ENCODE peak calls at places on chromosome 12, in seven cellular contexts. One of them, this sample, is unnamed.
A peak's percentile ranks its signal among the peaks of the same experiment; 100 is the strongest.

GRCh38 chr12:49825971-49826421 is 2.2 kb downstream of the NCKAP5L start:
- DNase-seq in uterus: no peak
- DNase-seq in heart left ventricle: no peak
- DNase-seq in CD4-positive, CD25-positive, alpha-beta regulatory T cell: no peak
- DNase-seq in heart right ventricle: no peak
- DNase-seq in tibial artery: no peak
- DNase-seq in cardiac muscle cell: no peak
- DNase-seq in this sample: no peak

GRCh38 chr12:43692064-43692463 is 66.5 kb downstream of the PUS7L start:
- DNase-seq in CD4-positive, CD25-positive, alpha-beta regulatory T cell: no peak
- DNase-seq in heart left ventricle: no peak
- DNase-seq in uterus: no peak
- DNase-seq in heart right ventricle: no peak
- DNase-seq in cardiac muscle cell: no peak
- DNase-seq in tibial artery: no peak
- DNase-seq in this sample: no peak

GRCh38 chr12:82687020-82687951 is 580 bp downstream of the TMTC2 start:
- DNase-seq in cardiac muscle cell: peak; percentile 73
- DNase-seq in heart right ventricle: peak; percentile 23
- DNase-seq in heart left ventricle: peak; percentile 35
- DNase-seq in tibial artery: peak; percentile 58
- DNase-seq in uterus: peak; percentile 33
- DNase-seq in CD4-positive, CD25-positive, alpha-beta regulatory T cell: peak; percentile 79
- DNase-seq in this sample: peak; percentile 42

GRCh38 chr12:15200703-15201102 is 20.5 kb downstream of the RERG start:
- DNase-seq in heart left ventricle: no peak
- DNase-seq in uterus: no peak
- DNase-seq in tibial artery: no peak
- DNase-seq in CD4-positive, CD25-positive, alpha-beta regulatory T cell: no peak
- DNase-seq in heart right ventricle: no peak
- DNase-seq in cardiac muscle cell: no peak
- DNase-seq in this sample: no peak

GRCh38 chr12:122081108-122081696 is 2.6 kb downstream of the MLXIP start:
- DNase-seq in tibial artery: no peak
- DNase-seq in CD4-positive, CD25-positive, alpha-beta regulatory T cell: no peak
- DNase-seq in heart right ventricle: no peak
- DNase-seq in heart left ventricle: no peak
- DNase-seq in cardiac muscle cell: no peak
- DNase-seq in uterus: peak; percentile 36
- DNase-seq in this sample: no peak

GRCh38 chr12:124295431-124296058 is 652 bp downstream of the RFLNA start:
- DNase-seq in heart right ventricle: no peak
- DNase-seq in CD4-positive, CD25-positive, alpha-beta regulatory T cell: no peak
- DNase-seq in uterus: no peak
- DNase-seq in cardiac muscle cell: no peak
- DNase-seq in tibial artery: no peak
- DNase-seq in heart left ventricle: no peak
- DNase-seq in this sample: no peak

GRCh38 chr12:21650997-21651396 is 6.6 kb downstream of the LDHB start:
- DNase-seq in heart right ventricle: no peak
- DNase-seq in tibial artery: no peak
- DNase-seq in uterus: no peak
- DNase-seq in cardiac muscle cell: no peak
- DNase-seq in heart left ventricle: no peak
- DNase-seq in CD4-positive, CD25-positive, alpha-beta regulatory T cell: no peak
- DNase-seq in this sample: no peak

GRCh38 chr12:124125472-124125871 is 152.5 kb downstream of the ZNF664 start:
- DNase-seq in uterus: no peak
- DNase-seq in tibial artery: no peak
- DNase-seq in CD4-positive, CD25-positive, alpha-beta regulatory T cell: no peak
- DNase-seq in heart left ventricle: no peak
- DNase-seq in heart right ventricle: no peak
- DNase-seq in cardiac muscle cell: no peak
- DNase-seq in this sample: no peak

GRCh38 chr12:110563702-110564470 is 19.2 kb downstream of the PPTC7 start:
- DNase-seq in heart left ventricle: no peak
- DNase-seq in cardiac muscle cell: peak; percentile 48
- DNase-seq in CD4-positive, CD25-positive, alpha-beta regulatory T cell: no peak
- DNase-seq in tibial artery: no peak
- DNase-seq in heart right ventricle: no peak
- DNase-seq in uterus: no peak
- DNase-seq in this sample: no peak

GRCh38 chr12:29073631-29074239 is 75.3 kb upstream of the FAR2 start:
- DNase-seq in CD4-positive, CD25-positive, alpha-beta regulatory T cell: peak; percentile 59
- DNase-seq in tibial artery: no peak
- DNase-seq in heart left ventricle: no peak
- DNase-seq in heart right ventricle: peak; percentile 25
- DNase-seq in uterus: no peak
- DNase-seq in cardiac muscle cell: peak; percentile 66
- DNase-seq in this sample: no peak

GRCh38 chr12:2057041-2057792 is 4.4 kb downstream of the CACNA1C start:
- DNase-seq in cardiac muscle cell: peak; percentile 90
- DNase-seq in tibial artery: peak; percentile 66
- DNase-seq in CD4-positive, CD25-positive, alpha-beta regulatory T cell: peak; percentile 39
- DNase-seq in uterus: peak; percentile 77
- DNase-seq in heart right ventricle: peak; percentile 69
- DNase-seq in heart left ventricle: peak; percentile 69
- DNase-seq in this sample: no peak

GRCh38 chr12:108282676-108283075 is 56.4 kb downstream of the CMKLR1 start:
- DNase-seq in tibial artery: no peak
- DNase-seq in cardiac muscle cell: no peak
- DNase-seq in CD4-positive, CD25-positive, alpha-beta regulatory T cell: peak; percentile 28
- DNase-seq in heart left ventricle: no peak
- DNase-seq in heart right ventricle: no peak
- DNase-seq in uterus: no peak
- DNase-seq in this sample: no peak

GRCh38 chr12:108282160-108282559 is 57.0 kb downstream of the CMKLR1 start:
- DNase-seq in tibial artery: no peak
- DNase-seq in heart right ventricle: no peak
- DNase-seq in cardiac muscle cell: no peak
- DNase-seq in heart left ventricle: no peak
- DNase-seq in uterus: no peak
- DNase-seq in CD4-positive, CD25-positive, alpha-beta regulatory T cell: no peak
- DNase-seq in this sample: no peak

GRCh38 chr12:108284163-108284562 is 54.9 kb downstream of the CMKLR1 start:
- DNase-seq in cardiac muscle cell: no peak
- DNase-seq in heart right ventricle: no peak
- DNase-seq in CD4-positive, CD25-positive, alpha-beta regulatory T cell: no peak
- DNase-seq in uterus: no peak
- DNase-seq in tibial artery: no peak
- DNase-seq in heart left ventricle: no peak
- DNase-seq in this sample: no peak

GRCh38 chr12:108287227-108287626 is 51.9 kb downstream of the CMKLR1 start:
- DNase-seq in CD4-positive, CD25-positive, alpha-beta regulatory T cell: no peak
- DNase-seq in uterus: no peak
- DNase-seq in heart right ventricle: no peak
- DNase-seq in cardiac muscle cell: no peak
- DNase-seq in tibial artery: no peak
- DNase-seq in heart left ventricle: no peak
- DNase-seq in this sample: no peak

GRCh38 chr12:108285016-108285415 is 54.1 kb downstream of the CMKLR1 start:
- DNase-seq in uterus: no peak
- DNase-seq in tibial artery: no peak
- DNase-seq in cardiac muscle cell: no peak
- DNase-seq in heart left ventricle: no peak
- DNase-seq in CD4-positive, CD25-positive, alpha-beta regulatory T cell: no peak
- DNase-seq in heart right ventricle: no peak
- DNase-seq in this sample: no peak
- H3K4me1 ChIP-seq in uterus: no peaks in the 10 kb centered on the region
- H3K4me1 ChIP-seq in tibial artery: no peaks in the 10 kb centered on the region
- H3K4me1 ChIP-seq in cardiac muscle cell: no peaks in the 10 kb centered on the region
- H3K4me1 ChIP-seq in heart left ventricle: no peaks in the 10 kb centered on the region
- H3K4me1 ChIP-seq in CD4-positive, CD25-positive, alpha-beta regulatory T cell: peaks cover 15% of the 10 kb centered on the region
- H3K4me1 ChIP-seq in heart right ventricle: peaks cover 34% of the 10 kb centered on the region
- H3K4me1 ChIP-seq in this sample: no peaks in the 10 kb centered on the region

DNA sequence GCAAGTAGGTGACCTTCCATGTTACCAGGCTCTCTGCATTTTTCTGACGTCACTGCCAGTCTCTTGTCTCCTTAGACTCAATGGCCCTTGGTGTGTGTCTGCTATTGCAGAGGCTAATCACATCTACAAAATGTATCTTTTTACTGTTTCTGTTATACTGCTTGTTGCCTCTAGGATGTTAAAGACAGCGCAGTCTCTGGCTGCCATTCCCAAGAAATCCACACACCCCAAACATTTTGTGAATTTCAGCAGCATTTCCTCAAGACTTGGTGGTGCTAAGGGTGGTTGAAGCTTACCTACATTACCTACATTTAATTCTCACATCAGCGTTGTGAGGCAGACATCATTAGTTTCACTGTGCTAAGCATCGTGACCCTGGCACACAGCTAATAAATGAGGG is 87.2 kb downstream of the C12orf75 start:
- DNase-seq in tibial artery: no peak
- DNase-seq in heart left ventricle: no peak
- DNase-seq in cardiac muscle cell: no peak
- DNase-seq in CD4-positive, CD25-positive, alpha-beta regulatory T cell: no peak
- DNase-seq in heart right ventricle: no peak
- DNase-seq in uterus: no peak
- DNase-seq in this sample: no peak
- H3K27ac ChIP-seq in tibial artery: no peak overlapping the region
- H3K27ac ChIP-seq in heart left ventricle: no peak overlapping the region
- H3K27ac ChIP-seq in cardiac muscle cell: no peak overlapping the region
- H3K27ac ChIP-seq in CD4-positive, CD25-positive, alpha-beta regulatory T cell: no peak overlapping the region
- H3K27ac ChIP-seq in heart right ventricle: no peak overlapping the region
- H3K27ac ChIP-seq in uterus: no peak overlapping the region
- H3K27ac ChIP-seq in this sample: no peak overlapping the region

GRCh38 chr12:53380797-53381738 is 1.1 kb downstream of the SP1 start:
- DNase-seq in cardiac muscle cell: no peak
- DNase-seq in uterus: no peak
- DNase-seq in heart left ventricle: no peak
- DNase-seq in heart right ventricle: no peak
- DNase-seq in CD4-positive, CD25-positive, alpha-beta regulatory T cell: no peak
- DNase-seq in tibial artery: no peak
- DNase-seq in this sample: no peak

GRCh38 chr12:53381739-53382630 is 2.0 kb downstream of the SP1 start:
- DNase-seq in heart left ventricle: peak; percentile 62
- DNase-seq in cardiac muscle cell: peak; percentile 37
- DNase-seq in tibial artery: peak; percentile 64
- DNase-seq in CD4-positive, CD25-positive, alpha-beta regulatory T cell: peak; percentile 64
- DNase-seq in heart right ventricle: peak; percentile 56
- DNase-seq in uterus: peak; percentile 65
- DNase-seq in this sample: peak; percentile 30

GRCh38 chr12:53379389-53380103 is 430 bp upstream of the SP1 start:
- DNase-seq in heart left ventricle: peak; percentile 99
- DNase-seq in uterus: peak; percentile 100
- DNase-seq in cardiac muscle cell: peak; percentile 100
- DNase-seq in heart right ventricle: peak; percentile 100
- DNase-seq in CD4-positive, CD25-positive, alpha-beta regulatory T cell: peak; percentile 100
- DNase-seq in tibial artery: peak; percentile 100
- DNase-seq in this sample: peak; percentile 98

GRCh38 chr12:53380104-53380796 is at the start of gene SP1:
- DNase-seq in heart left ventricle: peak; percentile 94
- DNase-seq in tibial artery: peak; percentile 89
- DNase-seq in uterus: peak; percentile 93
- DNase-seq in cardiac muscle cell: peak; percentile 94
- DNase-seq in CD4-positive, CD25-positive, alpha-beta regulatory T cell: peak; percentile 95
- DNase-seq in heart right ventricle: peak; percentile 93
- DNase-seq in this sample: peak; percentile 82

DNA sequence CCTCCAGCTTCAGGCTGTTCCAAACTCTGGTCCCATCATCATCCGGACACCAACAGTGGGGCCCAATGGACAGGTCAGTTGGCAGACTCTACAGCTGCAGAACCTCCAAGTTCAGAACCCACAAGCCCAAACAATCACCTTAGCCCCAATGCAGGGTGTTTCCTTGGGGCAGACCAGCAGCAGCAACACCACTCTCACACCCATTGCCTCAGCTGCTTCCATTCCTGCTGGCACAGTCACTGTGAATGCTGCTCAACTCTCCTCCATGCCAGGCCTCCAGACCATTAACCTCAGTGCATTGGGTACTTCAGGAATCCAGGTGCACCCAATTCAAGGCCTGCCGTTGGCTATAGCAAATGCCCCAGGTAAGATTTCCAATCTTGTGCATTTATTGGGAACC is 3.3 kb downstream of the SP1 start:
- DNase-seq in cardiac muscle cell: no peak
- DNase-seq in uterus: no peak
- DNase-seq in heart left ventricle: no peak
- DNase-seq in CD4-positive, CD25-positive, alpha-beta regulatory T cell: no peak
- DNase-seq in tibial artery: no peak
- DNase-seq in heart right ventricle: no peak
- DNase-seq in this sample: no peak
- H3K4me1 ChIP-seq in cardiac muscle cell: peaks cover 24% of the 10 kb centered on the region
- H3K4me1 ChIP-seq in uterus: peaks cover 31% of the 10 kb centered on the region
- H3K4me1 ChIP-seq in heart left ventricle: peaks cover 58% of the 10 kb centered on the region
- H3K4me1 ChIP-seq in CD4-positive, CD25-positive, alpha-beta regulatory T cell: peaks cover 70% of the 10 kb centered on the region
- H3K4me1 ChIP-seq in tibial artery: no peaks in the 10 kb centered on the region
- H3K4me1 ChIP-seq in heart right ventricle: peaks cover 81% of the 10 kb centered on the region
- H3K4me1 ChIP-seq in this sample: peaks cover 42% of the 10 kb centered on the region

DNA sequence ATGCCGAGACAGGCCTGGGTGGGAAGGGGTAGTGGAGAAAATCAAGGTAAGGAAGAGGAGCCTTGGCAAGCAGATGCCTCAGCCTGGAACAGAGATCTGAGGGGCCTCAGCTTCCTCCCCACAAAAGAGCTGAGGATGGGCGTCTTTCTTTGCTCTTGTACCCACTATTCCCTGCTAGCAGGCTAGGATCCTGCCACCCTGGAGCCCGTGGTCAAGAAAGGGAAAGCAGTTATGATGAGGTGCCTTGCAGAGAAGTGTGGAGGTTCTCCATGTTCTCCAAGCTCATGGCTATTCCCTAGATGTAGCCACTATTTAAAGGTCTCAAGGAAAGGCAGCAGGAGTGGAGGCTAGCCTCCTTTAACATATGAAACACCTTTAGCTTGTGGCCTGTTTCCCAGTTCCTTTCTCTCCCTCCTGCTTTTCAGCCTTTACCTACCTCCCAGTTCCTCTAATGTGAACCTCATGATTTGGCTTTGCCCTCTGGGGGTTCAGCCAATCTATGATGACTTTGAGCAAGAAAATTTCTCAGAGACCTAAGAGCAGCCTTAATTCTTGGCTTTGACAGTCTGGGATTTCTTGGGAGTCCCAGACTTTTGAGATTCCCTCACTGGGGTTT is 1.1 kb downstream of the IKZF4 start:
- DNase-seq in CD4-positive, CD25-positive, alpha-beta regulatory T cell: no peak
- DNase-seq in uterus: no peak
- DNase-seq in tibial artery: no peak
- DNase-seq in cardiac muscle cell: no peak
- DNase-seq in heart right ventricle: no peak
- DNase-seq in heart left ventricle: no peak
- DNase-seq in this sample: no peak
- H3K27ac ChIP-seq in CD4-positive, CD25-positive, alpha-beta regulatory T cell: peak overlapping the region; percentile 79
- H3K27ac ChIP-seq in uterus: peak overlapping the region; percentile 65
- H3K27ac ChIP-seq in tibial artery: no peak overlapping the region
- H3K27ac ChIP-seq in cardiac muscle cell: peak overlapping the region; percentile 94
- H3K27ac ChIP-seq in heart right ventricle: no peak overlapping the region
- H3K27ac ChIP-seq in heart left ventricle: no peak overlapping the region
- H3K27ac ChIP-seq in this sample: no peak overlapping the region

GRCh38 chr12:57133013-57133569 is 4.8 kb downstream of the LRP1 start:
- DNase-seq in CD4-positive, CD25-positive, alpha-beta regulatory T cell: no peak
- DNase-seq in uterus: no peak
- DNase-seq in tibial artery: no peak
- DNase-seq in heart right ventricle: no peak
- DNase-seq in cardiac muscle cell: no peak
- DNase-seq in heart left ventricle: no peak
- DNase-seq in this sample: no peak
- H3K4me1 ChIP-seq in CD4-positive, CD25-positive, alpha-beta regulatory T cell: peaks cover 9% of the 10 kb centered on the region
- H3K4me1 ChIP-seq in uterus: peaks cover 29% of the 10 kb centered on the region
- H3K4me1 ChIP-seq in tibial artery: no peaks in the 10 kb centered on the region
- H3K4me1 ChIP-seq in heart right ventricle: peaks cover 88% of the 10 kb centered on the region
- H3K4me1 ChIP-seq in cardiac muscle cell: peaks cover 49% of the 10 kb centered on the region
- H3K4me1 ChIP-seq in heart left ventricle: peaks cover 39% of the 10 kb centered on the region
- H3K4me1 ChIP-seq in this sample: peaks cover 8% of the 10 kb centered on the region